ENCODE peak calls at places on chromosomes 3 and 15, in four cellular contexts. Z is GM12878, I is K562, T is HepG2. O is an unnamed sample.

GRCh38 chr3:34676431-34676830 is 878.0 kb downstream of the PDCD6IP start:
- DNase-seq in Z (no peak), I (no peak), T (no peak), O (no peak)

GRCh38 chr3:159669753-159670152 is 318.9 kb upstream of the IL12A start:
- DNase-seq in T (no peak), Z (no peak), I (no peak), O (no peak)

GRCh38 chr3:123419850-123420292 is 29.0 kb downstream of the ADCY5 start:
- DNase-seq in I (no peak), Z (no peak), T (no peak), O (no peak)

GRCh38 chr15:46442196-46442595 is 807.4 kb downstream of the SQOR start:
- DNase-seq in T (no peak), Z (no peak), I (no peak), O (no peak)

GRCh38 chr3:177934001-177934891 is 602.0 kb upstream of the KCNMB2 start:
- DNase-seq in Z (no peak), T (peak; percentile 14), I (no peak), O (peak; percentile 6)

GRCh38 chr3:149227591-149228268 is 6.1 kb upstream of the CP start:
- DNase-seq in I (no peak), T (no peak), Z (no peak), O (no peak)

GRCh38 chr15:88627463-88627862 is 6.3 kb downstream of the AEN start:
- DNase-seq in Z (no peak), T (no peak), I (no peak), O (no peak)

GRCh38 chr3:180180795-180181194 is 144.1 kb upstream of the PEX5L start:
- DNase-seq in I (no peak), T (no peak), Z (no peak), O (no peak)

GRCh38 chr15:72306211-72306785 is 13.7 kb downstream of the CELF6 start:
- DNase-seq in Z (no peak), T (no peak), I (peak; percentile 45), O (peak; percentile 91)

GRCh38 chr3:16658933-16659793 is 53.9 kb upstream of the DAZL start:
- DNase-seq in T (no peak), I (no peak), Z (no peak), O (peak; percentile 80)

GRCh38 chr3:142925140-142925539 is 36.3 kb upstream of the PCOLCE2 start:
- DNase-seq in T (no peak), I (no peak), Z (no peak), O (no peak)

GRCh38 chr3:4571690-4572334 is 78.7 kb downstream of the ITPR1 start:
- DNase-seq in Z (no peak), I (no peak), T (peak; percentile 69), O (peak; percentile 53)

GRCh38 chr3:157592769-157593168 is 89.6 kb upstream of the VEPH1 start:
- DNase-seq in I (no peak), Z (no peak), T (no peak), O (no peak)
- TF ChIP-seq REST in I (no peak), Z (no peak), T (no peak), O (peak; percentile 42)

DNA sequence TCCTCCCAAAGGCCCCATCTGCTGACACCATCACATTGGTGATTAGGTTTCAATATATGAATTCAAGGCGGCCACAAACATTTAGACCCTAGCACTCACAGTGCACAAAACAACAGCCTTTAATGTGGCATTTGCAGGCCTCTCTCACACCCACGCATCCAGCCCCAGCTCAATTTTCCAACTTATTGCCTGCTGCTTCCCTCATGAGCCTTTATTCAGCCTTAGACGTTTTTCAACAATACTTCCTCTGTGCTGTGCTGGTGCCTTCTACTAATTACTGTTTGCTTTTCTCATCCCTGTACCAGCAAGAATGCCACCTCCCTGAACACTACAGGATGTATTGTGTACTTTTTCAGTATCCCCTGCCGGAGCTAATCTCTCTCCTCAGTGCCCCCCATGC is 334.6 kb downstream of the GABRB3 start:
- DNase-seq in I (no peak), T (no peak), Z (no peak), O (no peak)
- TF ChIP-seq CREB1 in I (no peak), T (no peak), Z (no peak), O (no peak)

DNA sequence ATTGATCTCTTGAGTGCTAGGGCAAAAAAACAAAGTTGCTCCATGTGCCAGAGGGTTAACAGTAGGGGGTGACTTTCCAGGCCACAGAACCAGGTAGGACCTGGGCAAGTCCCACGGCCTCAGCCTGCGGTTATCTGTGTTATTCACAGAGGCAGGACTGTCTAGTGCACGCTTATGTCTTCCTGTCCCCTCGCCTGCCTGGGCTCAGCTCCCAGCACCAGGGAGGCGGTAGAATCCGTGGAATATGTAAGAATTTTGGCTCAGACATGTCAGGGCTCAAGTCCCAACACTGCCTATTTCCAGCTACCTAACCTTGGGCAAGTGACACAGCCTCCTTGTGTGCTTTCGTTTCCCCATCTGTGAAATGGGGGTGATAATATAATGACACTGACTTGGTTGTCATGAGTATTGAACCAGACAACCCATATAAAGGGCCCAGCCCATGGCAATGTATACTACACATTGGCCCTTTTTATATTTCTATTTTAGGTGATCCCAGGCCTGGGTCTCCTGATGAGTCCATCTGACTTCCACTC is 44.3 kb upstream of the FLNB start:
- DNase-seq in T (no peak), Z (no peak), I (no peak), O (no peak)
- H3K4me2 ChIP-seq in T (peak overlapping the region; percentile 44), Z (no peak overlapping the region), I (no peak overlapping the region), O (no peak overlapping the region)

DNA sequence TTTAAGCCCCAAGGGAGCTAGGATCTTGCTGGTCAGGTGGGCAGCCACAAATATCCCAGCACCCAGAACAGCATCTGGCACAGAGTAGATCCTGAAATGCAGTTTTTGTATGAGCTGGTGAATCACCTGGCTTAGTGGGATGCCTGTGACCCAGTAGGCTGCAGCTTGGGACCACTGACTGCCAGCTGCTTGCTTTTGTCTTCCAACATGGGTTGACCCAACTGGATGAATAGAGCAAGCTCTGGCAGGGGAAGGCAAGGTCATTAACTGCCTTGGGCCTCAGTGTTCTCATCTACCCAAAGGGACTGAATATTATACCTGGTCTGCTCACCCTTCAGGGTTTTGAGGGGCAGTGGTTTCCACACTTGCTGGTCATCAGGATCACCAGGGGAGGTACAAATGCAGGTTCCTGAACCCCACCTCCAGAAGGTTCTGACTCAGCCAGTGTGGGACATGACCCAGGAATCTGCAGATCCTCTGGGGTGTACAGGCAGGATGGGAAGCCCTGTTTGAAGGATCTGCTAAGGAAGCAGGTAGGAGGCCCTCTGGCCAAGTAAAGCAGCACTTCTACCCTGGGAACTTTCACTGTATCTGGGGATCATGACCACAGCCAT is 55.4 kb downstream of the ITGA11 start:
- DNase-seq in T (no peak), I (no peak), Z (no peak), O (no peak)
- TF ChIP-seq REST in T (no peak), I (no peak), Z (no peak), O (no peak)

GRCh38 chr3:129120254-129121004 is 1.2 kb downstream of the RAB43 start:
- DNase-seq in I (peak; percentile 62), Z (peak; percentile 89), T (peak; percentile 90), O (peak; percentile 96)
- TF ChIP-seq CREB1 in I (no peak), Z (peak; percentile 21), T (no peak), O (peak; percentile 8)

GRCh38 chr3:46987485-46988401 is 8.3 kb downstream of the NBEAL2 start:
- DNase-seq in Z (peak; percentile 63), I (peak; percentile 97), T (no peak), O (peak; percentile 77)
- H3K4me2 ChIP-seq in Z (peak overlapping the region; percentile 99), I (peak overlapping the region; percentile 99), T (no peak overlapping the region), O (peak overlapping the region; percentile 67)

DNA sequence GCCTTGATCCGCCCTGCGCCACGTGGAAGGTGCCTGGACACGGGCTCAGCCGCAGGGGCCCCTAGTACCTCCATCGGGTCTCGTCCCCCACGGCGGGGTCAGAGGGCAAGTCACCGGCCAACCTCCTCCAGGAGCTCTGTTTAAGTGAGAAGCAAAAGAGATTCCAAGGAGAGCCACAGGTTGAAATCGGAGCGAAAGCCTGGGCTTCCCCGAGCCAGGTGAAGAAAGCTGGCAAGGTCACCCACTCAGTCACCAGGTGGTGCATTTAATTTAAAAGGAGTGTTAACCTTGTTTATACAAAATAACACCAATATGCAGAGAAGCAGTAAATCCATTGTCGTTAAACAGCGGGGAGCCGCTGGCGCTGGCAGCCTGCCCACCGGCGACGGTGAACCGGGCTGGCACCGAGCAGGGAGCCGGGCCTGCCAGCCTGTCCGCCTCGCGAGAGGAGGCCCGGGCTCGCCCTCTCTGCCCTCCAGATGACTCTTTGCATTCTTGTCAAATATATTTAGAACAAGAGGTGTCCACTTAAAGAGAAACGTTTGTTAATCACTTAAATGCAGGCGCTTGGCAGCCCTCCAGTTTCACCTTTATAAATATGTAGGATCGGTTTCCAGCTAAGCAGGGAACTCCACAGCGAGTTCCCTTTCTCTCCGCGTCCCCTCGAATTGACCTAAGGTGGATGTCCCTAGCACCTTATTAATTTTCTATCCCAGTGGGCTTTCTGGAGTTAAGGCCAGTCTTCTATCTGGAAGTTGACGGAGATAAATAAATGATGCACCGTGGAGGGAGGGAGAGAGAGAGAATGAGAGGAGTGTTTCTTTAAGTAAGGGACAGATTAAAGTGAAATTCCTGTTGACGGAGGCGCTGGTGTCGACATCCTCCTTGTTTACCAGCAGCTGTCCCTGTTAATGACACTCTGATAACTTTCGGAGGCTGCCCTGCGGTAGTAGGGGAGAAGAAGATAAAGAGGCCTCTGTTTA is 277.2 kb upstream of the NR2F2 start:
- DNase-seq in Z (no peak), I (peak; percentile 31), T (peak; percentile 22), O (peak; percentile 69)
- TF ChIP-seq REST in Z (no peak), I (no peak), T (no peak), O (no peak)